ENCODE peak calls at places on chromosome 9, in five cellular contexts. T is adrenal gland; K is AG04450; B is CD4-positive, alpha-beta T cell; S is body of pancreas. C is an unnamed sample.

GRCh38 chr9:87447547-87448432 is 49.9 kb upstream of the DAPK1 start:
- DNase-seq in T (no peak), K (no peak), B (no peak), S (peak), C (no peak)

GRCh38 chr9:72579880-72580570 is 58.6 kb downstream of the TMC1 start:
- DNase-seq in T (no peak), K (no peak), B (no peak), S (no peak), C (no peak)

GRCh38 chr9:87543251-87543650 is 45.6 kb downstream of the DAPK1 start:
- DNase-seq in T (no peak), K (no peak), B (no peak), S (no peak), C (no peak)

GRCh38 chr9:38363589-38363925 is 28.9 kb upstream of the ALDH1B1 start:
- DNase-seq in T (no peak), K (no peak), B (no peak), S (no peak), C (no peak)

GRCh38 chr9:90095682-90096081 is 490.9 kb downstream of the GADD45G start:
- DNase-seq in T (no peak), K (no peak), B (no peak), S (peak), C (no peak)

GRCh38 chr9:38362912-38363588 is 29.5 kb upstream of the ALDH1B1 start:
- DNase-seq in T (peak), K (peak), B (no peak), S (peak), C (no peak)

GRCh38 chr9:88532320-88532719 is 2.7 kb upstream of the NXNL2 start:
- DNase-seq in T (peak), K (no peak), B (no peak), S (no peak), C (no peak)

GRCh38 chr9:734831-735511 is 106.5 kb upstream of the DMRT1 start:
- DNase-seq in T (peak), K (peak), B (no peak), S (no peak), C (no peak)

GRCh38 chr9:123552530-123552929 is 196.5 kb downstream of the CRB2 start:
- DNase-seq in T (no peak), K (no peak), B (no peak), S (no peak), C (no peak)

GRCh38 chr9:85522459-85523092 is 219.2 kb downstream of the AGTPBP1 start:
- DNase-seq in T (peak), K (no peak), B (no peak), S (peak), C (peak)

GRCh38 chr9:92257327-92257726 is 36.2 kb downstream of the IARS1 start:
- DNase-seq in T (no peak), K (no peak), B (no peak), S (no peak), C (no peak)

GRCh38 chr9:99387416-99387815 is 165.3 kb downstream of the SEC61B start:
- DNase-seq in T (no peak), K (no peak), B (no peak), S (no peak), C (no peak)

GRCh38 chr9:17734674-17735073 is 155.8 kb downstream of the SH3GL2 start:
- DNase-seq in T (no peak), K (no peak), B (no peak), S (no peak), C (no peak)

GRCh38 chr9:83959061-83959460 is 21.0 kb downstream of the HNRNPK start:
- DNase-seq in T (peak), K (peak), B (no peak), S (no peak), C (no peak)

GRCh38 chr9:90632680-90633207 is 9.9 kb downstream of the DIRAS2 start:
- DNase-seq in T (no peak), K (no peak), B (no peak), S (no peak), C (no peak)

GRCh38 chr9:35749515-35750255 is 598 bp downstream of the RGP1 start:
- DNase-seq in T (peak), K (no peak), B (peak), S (peak), C (no peak)

GRCh38 chr9:118533101-118533500 is 828.9 kb downstream of the TLR4 start:
- DNase-seq in T (no peak), K (no peak), B (no peak), S (no peak), C (no peak)

GRCh38 chr9:35882265-35882848 is 12.2 kb upstream of the OR13J1 start:
- DNase-seq in T (peak), K (peak), B (peak), S (peak), C (peak)

GRCh38 chr9:129586647-129587046 is 34.3 kb downstream of the C9orf50 start:
- DNase-seq in T (no peak), K (no peak), B (no peak), S (no peak), C (no peak)

GRCh38 chr9:9003184-9003583 is 1203.6 kb upstream of the DMAC1 start:
- DNase-seq in T (peak), K (no peak), B (no peak), S (peak), C (no peak)

GRCh38 chr9:105069285-105070065 is 141.5 kb upstream of the ABCA1 start:
- DNase-seq in T (no peak), K (no peak), B (no peak), S (no peak), C (no peak)

GRCh38 chr9:69307446-69308216 is 17.4 kb upstream of the ENTREP1 start:
- DNase-seq in T (no peak), K (peak), B (no peak), S (no peak), C (no peak)

GRCh38 chr9:86722706-86723075 is 224.6 kb downstream of the GAS1 start:
- DNase-seq in T (no peak), K (no peak), B (no peak), S (no peak), C (no peak)

GRCh38 chr9:123425836-123426365 is 69.9 kb downstream of the CRB2 start:
- DNase-seq in T (no peak), K (no peak), B (no peak), S (no peak), C (no peak)

GRCh38 chr9:117929873-117930272 is 225.7 kb downstream of the TLR4 start:
- DNase-seq in T (no peak), K (no peak), B (no peak), S (no peak), C (no peak)

GRCh38 chr9:107351382-107352045 is 68.4 kb downstream of the RAD23B start:
- DNase-seq in T (no peak), K (no peak), B (no peak), S (no peak), C (no peak)

GRCh38 chr9:113343732-113344231 is 3.7 kb upstream of the WDR31 start:
- DNase-seq in T (peak), K (no peak), B (no peak), S (peak), C (no peak)

GRCh38 chr9:125758986-125759811 is 12.0 kb downstream of the PBX3 start:
- DNase-seq in T (no peak), K (no peak), B (no peak), S (no peak), C (no peak)

GRCh38 chr9:126295082-126295477 is 31.5 kb upstream of the MVB12B start:
- DNase-seq in T (no peak), K (no peak), B (no peak), S (no peak), C (no peak)

GRCh38 chr9:98516897-98517503 is 191.7 kb downstream of the GABBR2 start:
- DNase-seq in T (no peak), K (no peak), B (no peak), S (no peak), C (no peak)

GRCh38 chr9:3809724-3810123 is 283.9 kb upstream of the RFX3 start:
- DNase-seq in T (no peak), K (no peak), B (no peak), S (no peak), C (no peak)

DNA sequence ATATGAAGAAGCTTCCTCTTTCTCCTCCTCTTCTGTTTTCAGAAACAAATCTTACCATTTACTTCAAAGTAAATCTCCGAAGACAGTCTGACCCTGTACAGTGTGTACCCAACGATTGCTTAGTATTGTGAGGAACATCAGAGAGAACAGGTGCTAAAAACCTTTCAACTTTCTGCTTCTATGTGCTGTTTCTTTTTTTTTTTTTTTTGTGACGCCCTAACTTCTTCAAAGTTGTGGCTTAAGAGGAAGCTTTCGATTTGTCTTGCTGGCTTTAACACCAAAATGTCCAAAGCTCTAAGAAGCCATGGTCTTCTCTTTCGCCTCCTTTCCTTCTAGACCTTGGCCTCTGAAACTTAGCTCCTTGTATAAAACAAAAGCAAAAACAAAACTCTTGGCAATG is 1.2 kb downstream of the TNFSF8 start:
- DNase-seq in T (no peak), K (no peak), B (no peak), S (no peak), C (no peak)
- TF ChIP-seq CTCF in T (no peak), K (no peak), B (no peak), S (no peak), C (no peak)

GRCh38 chr9:33682551-33682950 is 112.8 kb upstream of the PRSS3 start:
- DNase-seq in T (no peak), K (no peak), B (no peak), S (no peak), C (no peak)
- TF ChIP-seq CTCF in T (no peak), K (no peak), B (no peak), S (no peak), C (no peak)

GRCh38 chr9:111300140-111300735 is 29.8 kb downstream of the OR2K2 start:
- DNase-seq in T (no peak), K (no peak), B (no peak), S (no peak), C (no peak)

GRCh38 chr9:111301195-111301594 is 28.8 kb downstream of the OR2K2 start:
- DNase-seq in T (no peak), K (no peak), B (no peak), S (no peak), C (no peak)

GRCh38 chr9:111297061-111297824 is 32.8 kb downstream of the OR2K2 start:
- DNase-seq in T (no peak), K (no peak), B (no peak), S (no peak), C (no peak)

GRCh38 chr9:111298111-111298510 is 31.9 kb downstream of the OR2K2 start:
- DNase-seq in T (no peak), K (no peak), B (no peak), S (no peak), C (no peak)

DNA sequence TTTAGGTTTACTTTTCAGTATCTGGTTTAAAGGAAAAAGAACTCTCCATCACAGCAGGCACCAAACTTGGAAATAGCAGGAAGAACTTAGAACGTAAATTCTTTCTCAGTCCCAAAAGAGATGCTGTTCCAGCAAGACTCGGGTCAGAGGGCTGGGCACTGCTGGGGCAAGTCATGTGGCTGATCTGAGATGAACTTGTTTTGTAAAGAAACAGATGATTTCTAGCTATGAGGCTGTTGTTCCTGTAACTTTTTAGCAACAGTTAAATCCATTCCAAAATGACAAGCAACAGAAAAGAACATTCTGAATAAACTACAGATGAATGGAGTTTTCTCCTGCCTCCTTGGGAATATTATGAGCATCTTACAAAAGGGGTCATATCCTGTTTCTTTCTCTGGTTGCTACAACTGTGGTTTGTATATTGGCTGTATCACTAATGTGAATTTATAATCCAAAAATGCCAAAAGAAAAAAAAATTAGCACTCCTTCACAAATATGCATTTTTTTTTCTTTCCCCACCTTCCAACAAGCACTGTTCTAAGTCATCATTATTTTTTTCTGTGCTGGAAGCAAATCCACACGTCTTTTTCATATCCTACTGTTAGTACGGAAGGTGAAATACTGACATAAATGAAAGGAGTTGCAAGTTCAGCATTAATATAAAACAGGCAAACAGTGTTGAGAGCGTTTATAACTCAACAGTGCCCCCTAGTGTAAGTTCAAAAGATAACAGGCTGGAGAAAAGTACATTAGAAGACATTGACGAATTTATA is 31.0 kb downstream of the OR2K2 start:
- DNase-seq in T (peak), K (peak), B (no peak), S (peak), C (no peak)
- TF ChIP-seq CTCF in T (peak), K (peak), B (peak), S (peak), C (peak)

DNA sequence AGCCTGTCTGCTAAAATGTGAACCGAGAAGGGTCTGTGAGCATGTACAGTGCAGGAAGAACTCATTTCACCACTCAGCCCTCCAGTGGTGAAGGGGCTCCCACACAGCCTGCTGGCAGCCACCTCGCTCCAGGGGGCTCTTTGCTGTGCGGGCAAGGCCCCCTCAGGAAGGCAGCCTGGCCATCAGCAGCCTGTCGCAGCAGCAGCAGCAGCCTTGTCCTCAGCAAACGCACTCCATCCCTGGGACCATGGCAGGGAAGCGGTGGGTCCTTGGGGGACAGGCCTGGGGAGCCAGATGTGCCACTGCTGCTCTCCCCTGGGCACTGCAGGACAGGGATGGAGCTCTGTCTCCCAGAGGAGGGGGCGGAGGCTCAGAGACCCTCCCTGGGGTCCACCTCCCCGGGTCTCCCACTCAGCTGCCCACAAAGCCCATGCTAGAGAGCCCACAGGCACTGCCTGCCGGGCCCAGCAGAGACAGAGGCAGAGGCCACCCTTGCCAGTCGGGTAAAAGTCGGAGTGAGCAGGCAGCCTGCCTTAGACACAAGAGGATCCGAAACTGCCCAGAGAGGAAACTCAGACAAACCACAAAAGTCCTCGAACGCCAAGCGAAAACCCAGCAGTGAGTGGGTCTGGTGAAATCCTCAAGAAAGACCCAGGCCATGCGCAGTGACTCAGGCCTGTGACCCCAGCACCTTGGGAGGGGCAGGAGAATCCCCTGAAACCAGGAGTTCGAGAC is 8.0 kb downstream of the BRD3 start:
- DNase-seq in T (peak), K (no peak), B (no peak), S (no peak), C (no peak)
- TF ChIP-seq CTCF in T (no peak), K (peak), B (no peak), S (no peak), C (no peak)

DNA sequence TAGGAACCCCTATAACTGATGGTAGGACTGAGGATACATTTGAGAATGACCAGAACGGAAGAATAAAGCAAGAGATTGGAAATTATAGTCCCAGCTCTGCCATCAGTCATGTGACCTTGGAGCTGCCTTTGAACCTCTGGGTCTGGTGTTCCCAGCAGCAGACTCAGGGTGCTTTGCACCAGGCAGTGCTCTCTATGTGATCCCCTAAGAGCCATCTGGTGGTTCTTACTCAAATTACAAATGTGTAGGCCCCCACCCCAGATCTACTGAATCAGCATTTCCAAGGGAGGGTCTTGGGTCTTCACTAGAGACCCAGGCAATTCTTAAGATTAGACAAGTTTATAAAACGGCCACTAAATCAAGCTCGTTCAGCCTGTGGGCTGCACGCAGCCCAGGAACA is 40.2 kb upstream of the PRDM12 start:
- DNase-seq in T (no peak), K (no peak), B (no peak), S (no peak), C (no peak)
- TF ChIP-seq CTCF in T (no peak), K (no peak), B (no peak), S (no peak), C (no peak)

DNA sequence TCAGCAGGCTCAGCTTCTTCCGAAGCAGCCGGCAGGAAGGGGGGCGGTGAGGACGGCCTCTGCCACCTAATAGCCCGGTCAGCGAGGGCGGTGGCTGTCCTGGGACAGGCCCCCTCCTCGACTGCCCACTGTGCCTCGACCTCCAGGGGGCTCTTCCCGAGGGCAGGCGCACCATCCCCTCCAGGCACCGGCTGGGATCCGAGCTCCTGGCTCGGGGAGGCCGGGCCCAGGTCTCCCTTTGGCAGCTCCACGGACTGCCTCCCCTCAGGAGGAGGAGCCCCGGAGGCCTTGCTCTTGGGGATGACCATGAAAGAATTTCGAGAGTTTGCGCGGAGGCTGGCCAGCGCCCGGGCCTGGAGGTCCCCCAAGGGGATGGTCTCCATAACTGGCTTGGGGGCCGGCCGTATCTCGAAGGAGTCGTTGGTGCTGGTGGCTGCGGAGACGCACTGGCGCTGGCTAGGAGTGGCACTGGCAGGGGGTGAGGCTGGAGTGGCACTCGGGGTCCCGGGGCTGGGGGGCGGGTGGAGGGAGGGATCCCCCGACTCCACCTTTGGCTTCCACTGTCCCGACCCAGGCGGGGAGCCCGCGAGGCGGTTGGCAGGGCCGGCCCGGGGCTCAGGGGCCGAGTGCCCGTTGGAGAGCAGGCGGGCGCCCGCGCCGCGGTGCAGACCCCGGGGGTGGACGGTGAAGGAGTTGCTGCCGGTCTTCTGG is 975 bp downstream of the TPRN start:
- DNase-seq in T (no peak), K (no peak), B (no peak), S (peak), C (no peak)
- TF ChIP-seq CTCF in T (no peak), K (no peak), B (no peak), S (no peak), C (no peak)

GRCh38 chr9:121498487-121499176 is 1.0 kb downstream of the GGTA1 start:
- DNase-seq in T (peak), K (no peak), B (no peak), S (peak), C (no peak)
- TF ChIP-seq CTCF in T (peak), K (no peak), B (no peak), S (no peak), C (no peak)

GRCh38 chr9:119559986-119560385 is 190.8 kb upstream of the BRINP1 start:
- DNase-seq in T (no peak), K (no peak), B (no peak), S (no peak), C (no peak)

GRCh38 chr9:119559056-119559455 is 189.8 kb upstream of the BRINP1 start:
- DNase-seq in T (no peak), K (no peak), B (no peak), S (no peak), C (no peak)

GRCh38 chr9:119556129-119556875 is 187.1 kb upstream of the BRINP1 start:
- DNase-seq in T (peak), K (no peak), B (no peak), S (peak), C (peak)
- TF ChIP-seq CTCF in T (peak), K (peak), B (peak), S (peak), C (peak)

C was measured in natural killer cell.